ENCODE peak calls at places on chromosomes 13 and 19, in eight cellular contexts. E, H, C, F, U, P, Q and G are unnamed samples.

GRCh38 chr13:50519866-50520265 is 323.6 kb downstream of the DLEU7 start:
- DNase-seq in U (no peak), H (no peak), C (no peak), P (no peak), E (no peak), F (no peak), Q (no peak), G (no peak)

GRCh38 chr13:48797127-48797526 is 143.4 kb downstream of the CYSLTR2 start:
- DNase-seq in U (no peak), F (no peak), E (no peak), Q (no peak), P (no peak), H (no peak), C (no peak), G (no peak)

GRCh38 chr19:16452321-16452720 is 19.4 kb downstream of the EPS15L1 start:
- DNase-seq in H (no peak), U (no peak), F (peak), C (no peak), E (no peak), Q (no peak), P (peak), G (no peak)

GRCh38 chr13:79187917-79188699 is 217.9 kb downstream of the RBM26 start:
- DNase-seq in U (no peak), H (no peak), C (no peak), E (no peak), P (no peak), Q (no peak), F (no peak), G (no peak)

GRCh38 chr13:77502104-77502720 is 33.3 kb upstream of the SCEL start:
- DNase-seq in C (no peak), H (no peak), Q (no peak), E (no peak), U (no peak), P (no peak), F (no peak), G (no peak)

GRCh38 chr19:5967994-5968430 is 9.9 kb downstream of the RANBP3 start:
- DNase-seq in C (peak), H (no peak), F (peak), E (peak), Q (peak), U (peak), P (peak), G (no peak)

GRCh38 chr19:37933965-37934364 is 27.0 kb downstream of the SIPA1L3 start:
- DNase-seq in U (peak), H (no peak), E (no peak), C (peak), F (peak), P (no peak), Q (no peak), G (no peak)

GRCh38 chr13:109730832-109731335 is 55.5 kb downstream of the IRS2 start:
- DNase-seq in E (no peak), H (no peak), F (no peak), U (no peak), C (no peak), Q (no peak), P (no peak), G (no peak)

GRCh38 chr13:75223981-75224742 is 257.8 kb downstream of the TBC1D4 start:
- DNase-seq in F (no peak), H (no peak), E (no peak), Q (no peak), P (no peak), C (no peak), U (no peak), G (no peak)